ENCODE peak calls at places on chromosome 17, in nine cellular contexts. C is mesendoderm, Q is Panc1, S is prostate gland, L is aorta, X is ovary, O is PC-3, U is tibial nerve, A is SK-N-SH. V is an unnamed sample.
A peak's percentile ranks its signal among the peaks of the same experiment; 100 is the strongest.

GRCh38 chr17:78899361-78900260 is 3.4 kb downstream of the CEP295NL start:
- DNase-seq in C (peak; percentile 77), Q (no peak), S (no peak), L (no peak), X (no peak), O (no peak), U (no peak), A (peak; percentile 62), V (peak; percentile 63)

GRCh38 chr17:79952265-79952877 is 83.3 kb downstream of the TBC1D16 start:
- DNase-seq in C (no peak), Q (no peak), S (no peak), L (peak; percentile 76), X (peak; percentile 17), O (no peak), U (no peak), A (peak; percentile 38), V (no peak)

GRCh38 chr17:9468937-9469336 is 106.7 kb downstream of the STX8 start:
- DNase-seq in C (no peak), Q (no peak), S (no peak), L (no peak), X (no peak), O (no peak), U (no peak), A (no peak), V (no peak)

GRCh38 chr17:8326591-8327583 is 12.8 kb upstream of the ODF4 start:
- DNase-seq in C (peak; percentile 49), Q (no peak), S (no peak), L (peak; percentile 83), X (no peak), O (no peak), U (peak; percentile 19), A (peak; percentile 79), V (no peak)

GRCh38 chr17:17505151-17505550 is 9.0 kb upstream of the RASD1 start:
- DNase-seq in C (no peak), Q (no peak), S (no peak), L (no peak), X (no peak), O (no peak), U (no peak), A (no peak), V (no peak)

GRCh38 chr17:4986951-4987766 is at the start of gene CAMTA2:
- DNase-seq in C (peak; percentile 71), Q (no peak), S (peak; percentile 84), L (peak; percentile 98), X (peak; percentile 90), O (peak; percentile 55), U (peak; percentile 93), A (peak; percentile 94), V (peak; percentile 82)

GRCh38 chr17:7261377-7262191 is 694 bp downstream of the CLDN7 start:
- DNase-seq in C (peak; percentile 39), Q (no peak), S (no peak), L (no peak), X (no peak), O (no peak), U (no peak), A (peak; percentile 76), V (no peak)

GRCh38 chr17:67477687-67478086 is 100.6 kb downstream of the PITPNC1 start:
- DNase-seq in C (no peak), Q (no peak), S (no peak), L (no peak), X (no peak), O (peak; percentile 88), U (no peak), A (no peak), V (no peak)

GRCh38 chr17:37698132-37698615 is 46.7 kb downstream of the HNF1B start:
- DNase-seq in C (no peak), Q (no peak), S (no peak), L (no peak), X (no peak), O (peak; percentile 8), U (no peak), A (no peak), V (peak; percentile 77)

GRCh38 chr17:75289832-75290337 is 652 bp upstream of the SLC25A19 start:
- DNase-seq in C (no peak), Q (peak; percentile 52), S (peak; percentile 32), L (no peak), X (peak; percentile 54), O (peak; percentile 59), U (peak; percentile 58), A (no peak), V (no peak)

GRCh38 chr17:78360371-78361226 is 722 bp upstream of the SOCS3 start:
- DNase-seq in C (peak; percentile 97), Q (no peak), S (peak; percentile 89), L (peak; percentile 99), X (peak; percentile 95), O (peak; percentile 98), U (peak; percentile 94), A (peak; percentile 97), V (peak; percentile 59)

GRCh38 chr17:1087381-1088241 is 90.7 kb downstream of the TIMM22 start:
- DNase-seq in C (peak; percentile 67), Q (no peak), S (peak; percentile 89), L (peak; percentile 91), X (peak; percentile 55), O (peak; percentile 79), U (peak; percentile 49), A (peak; percentile 89), V (peak; percentile 93)

GRCh38 chr17:77824102-77824779 is 134.3 kb upstream of the TNRC6C start:
- DNase-seq in C (no peak), Q (no peak), S (no peak), L (peak; percentile 52), X (no peak), O (no peak), U (no peak), A (peak; percentile 21), V (no peak)

GRCh38 chr17:72976971-72977767 is 115.3 kb downstream of the SLC39A11 start:
- DNase-seq in C (peak; percentile 72), Q (no peak), S (no peak), L (no peak), X (peak; percentile 26), O (peak; percentile 82), U (peak; percentile 21), A (no peak), V (peak; percentile 84)

GRCh38 chr17:31433811-31434210 is 42.3 kb downstream of the RAB11FIP4 start:
- DNase-seq in C (no peak), Q (no peak), S (no peak), L (no peak), X (no peak), O (no peak), U (no peak), A (no peak), V (no peak)

DNA sequence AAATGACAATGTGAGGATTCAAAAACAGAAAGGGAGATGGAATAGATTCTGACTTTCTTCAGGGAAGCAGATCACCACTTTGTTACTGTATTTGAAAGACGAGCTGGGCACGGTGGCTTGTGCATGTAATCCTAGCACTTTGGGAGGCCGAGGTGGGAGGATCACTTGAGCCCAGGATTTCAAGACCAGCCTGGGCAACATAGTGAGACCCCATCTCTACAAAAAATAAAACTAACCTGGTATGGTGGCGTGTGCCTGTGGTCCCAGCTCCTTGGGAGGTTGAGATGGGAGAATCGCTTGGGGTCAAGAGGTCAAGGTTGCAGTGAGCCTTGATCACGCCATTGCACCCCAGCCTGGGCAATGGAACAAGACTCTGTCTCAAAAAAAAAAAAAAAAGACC is 34.0 kb downstream of the PIGL start:
- DNase-seq in C (no peak), Q (no peak), S (no peak), L (no peak), X (no peak), O (no peak), U (no peak), A (no peak), V (no peak)
- H3K27ac ChIP-seq in C (no peak overlapping the region), Q (no peak overlapping the region), S (no peak overlapping the region), L (no peak overlapping the region), X (no peak overlapping the region), O (no peak overlapping the region), U (no peak overlapping the region), A (no peak overlapping the region), V (peak overlapping the region; percentile 42)

GRCh38 chr17:49629447-49629846 is 48.5 kb downstream of the SPOP start:
- DNase-seq in C (no peak), Q (no peak), S (no peak), L (no peak), X (no peak), O (no peak), U (no peak), A (peak; percentile 21), V (no peak)

GRCh38 chr17:49632201-49632600 is 45.7 kb downstream of the SPOP start:
- DNase-seq in C (no peak), Q (no peak), S (no peak), L (no peak), X (no peak), O (no peak), U (no peak), A (no peak), V (no peak)

GRCh38 chr17:49633250-49633649 is 44.6 kb downstream of the SPOP start:
- DNase-seq in C (no peak), Q (no peak), S (no peak), L (no peak), X (no peak), O (no peak), U (no peak), A (no peak), V (no peak)

GRCh38 chr17:49631496-49631895 is 46.4 kb downstream of the SPOP start:
- DNase-seq in C (peak; percentile 34), Q (no peak), S (no peak), L (no peak), X (no peak), O (no peak), U (no peak), A (no peak), V (no peak)

GRCh38 chr17:49630113-49630900 is 47.6 kb downstream of the SPOP start:
- DNase-seq in C (no peak), Q (no peak), S (no peak), L (no peak), X (no peak), O (no peak), U (no peak), A (no peak), V (no peak)
- H3K27ac ChIP-seq in C (no peak overlapping the region), Q (no peak overlapping the region), S (no peak overlapping the region), L (peak overlapping the region; percentile 74), X (peak overlapping the region; percentile 11), O (no peak overlapping the region), U (no peak overlapping the region), A (no peak overlapping the region), V (no peak overlapping the region)

DNA sequence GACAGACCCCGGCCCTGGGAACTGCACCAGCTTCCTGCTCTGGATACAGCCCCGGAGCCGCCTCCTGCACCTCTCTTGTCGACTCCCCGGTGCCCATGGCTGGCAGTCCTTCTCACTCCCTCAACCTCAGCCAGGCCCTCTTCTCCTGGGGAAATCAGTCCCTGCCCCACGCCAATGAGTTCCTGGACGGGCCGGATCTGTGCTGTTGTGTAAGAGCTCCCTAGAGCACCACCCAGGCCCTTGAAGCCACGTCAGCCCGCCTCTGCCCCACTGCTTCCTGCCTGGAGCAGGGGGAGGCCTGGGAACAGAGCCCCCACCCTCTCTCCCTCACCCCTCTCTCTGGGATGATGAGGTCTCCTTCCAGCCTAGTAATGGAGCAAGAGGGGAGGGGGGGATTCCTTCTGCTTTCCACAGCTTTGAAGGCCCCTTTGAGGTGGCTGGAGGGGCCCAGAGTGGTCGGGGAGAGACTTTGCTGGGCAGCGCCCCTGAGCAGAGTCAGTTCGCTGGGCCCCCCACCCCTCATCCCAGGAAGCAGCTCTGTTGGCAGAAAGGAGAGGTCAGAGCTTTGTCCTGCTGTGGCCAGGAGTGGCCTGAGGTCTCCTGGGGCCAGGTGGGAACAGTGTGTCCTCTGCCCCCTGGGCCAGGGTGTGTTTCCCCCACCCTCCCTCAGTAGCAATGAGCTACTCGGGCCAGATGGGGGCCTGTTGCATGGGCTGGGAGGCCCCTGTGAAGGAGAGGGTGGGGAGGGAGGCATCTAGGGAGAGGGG is 3.8 kb downstream of the PRR29 start:
- DNase-seq in C (no peak), Q (no peak), S (no peak), L (peak; percentile 80), X (no peak), O (no peak), U (no peak), A (peak; percentile 27), V (no peak)
- H3K27ac ChIP-seq in C (no peak overlapping the region), Q (no peak overlapping the region), S (no peak overlapping the region), L (no peak overlapping the region), X (no peak overlapping the region), O (no peak overlapping the region), U (peak overlapping the region; percentile 1), A (no peak overlapping the region), V (no peak overlapping the region)

GRCh38 chr17:42411321-42411820 is 11.7 kb downstream of the CAVIN1 start:
- DNase-seq in C (no peak), Q (no peak), S (no peak), L (no peak), X (no peak), O (no peak), U (no peak), A (no peak), V (no peak)
- H3K27ac ChIP-seq in C (no peak overlapping the region), Q (no peak overlapping the region), S (peak overlapping the region; percentile 39), L (peak overlapping the region; percentile 28), X (peak overlapping the region; percentile 75), O (no peak overlapping the region), U (peak overlapping the region; percentile 98), A (no peak overlapping the region), V (peak overlapping the region; percentile 91)

V was measured in PC-9.